ENCODE peak calls at places on chromosome 13, in four cellular contexts. One of them, this sample, is unnamed.

GRCh38 chr13:60329221-60329983 is 67.6 kb upstream of the TDRD3 start:
- DNase-seq in heart right ventricle: no peak
- DNase-seq in gastrocnemius medialis: no peak
- DNase-seq in cardiac fibroblast: peak; percentile 48
- DNase-seq in this sample: peak; percentile 61

GRCh38 chr13:72104656-72105180 is 237.7 kb upstream of the DACH1 start:
- DNase-seq in gastrocnemius medialis: no peak
- DNase-seq in cardiac fibroblast: no peak
- DNase-seq in heart right ventricle: no peak
- DNase-seq in this sample: no peak

GRCh38 chr13:73171242-73171641 is 112.4 kb downstream of the KLF5 start:
- DNase-seq in gastrocnemius medialis: no peak
- DNase-seq in heart right ventricle: no peak
- DNase-seq in cardiac fibroblast: no peak
- DNase-seq in this sample: no peak

GRCh38 chr13:41546372-41547252 is 89.3 kb downstream of the RGCC start:
- DNase-seq in gastrocnemius medialis: no peak
- DNase-seq in heart right ventricle: no peak
- DNase-seq in cardiac fibroblast: no peak
- DNase-seq in this sample: no peak

GRCh38 chr13:113938716-113939115 is 35.2 kb downstream of the C13orf46 start:
- DNase-seq in gastrocnemius medialis: no peak
- DNase-seq in cardiac fibroblast: peak; percentile 40
- DNase-seq in heart right ventricle: no peak
- DNase-seq in this sample: no peak

GRCh38 chr13:97205971-97206370 is 16.2 kb upstream of the MBNL2 start:
- DNase-seq in gastrocnemius medialis: no peak
- DNase-seq in cardiac fibroblast: peak; percentile 56
- DNase-seq in heart right ventricle: no peak
- DNase-seq in this sample: no peak

GRCh38 chr13:110538632-110539031 is 22.9 kb downstream of the RAB20 start:
- DNase-seq in gastrocnemius medialis: no peak
- DNase-seq in heart right ventricle: peak; percentile 63
- DNase-seq in cardiac fibroblast: peak; percentile 77
- DNase-seq in this sample: no peak

GRCh38 chr13:33006646-33007045 is 9.6 kb upstream of the KL start:
- DNase-seq in heart right ventricle: no peak
- DNase-seq in cardiac fibroblast: no peak
- DNase-seq in gastrocnemius medialis: no peak
- DNase-seq in this sample: no peak

GRCh38 chr13:79589605-79590511 is 108.9 kb downstream of the NDFIP2 start:
- DNase-seq in gastrocnemius medialis: no peak
- DNase-seq in cardiac fibroblast: peak; percentile 32
- DNase-seq in heart right ventricle: no peak
- DNase-seq in this sample: peak; percentile 22

GRCh38 chr13:32911506-32911905 is 104.7 kb upstream of the KL start:
- DNase-seq in gastrocnemius medialis: no peak
- DNase-seq in heart right ventricle: no peak
- DNase-seq in cardiac fibroblast: peak; percentile 50
- DNase-seq in this sample: peak; percentile 69

GRCh38 chr13:24194447-24194846 is 33.9 kb downstream of the SPATA13 start:
- DNase-seq in gastrocnemius medialis: no peak
- DNase-seq in heart right ventricle: no peak
- DNase-seq in cardiac fibroblast: no peak
- DNase-seq in this sample: no peak

GRCh38 chr13:49649244-49649962 is 21.1 kb downstream of the ARL11 start:
- DNase-seq in gastrocnemius medialis: no peak
- DNase-seq in heart right ventricle: no peak
- DNase-seq in cardiac fibroblast: peak; percentile 67
- DNase-seq in this sample: no peak
- TF ChIP-seq CTCF in gastrocnemius medialis: peak; percentile 42
- TF ChIP-seq CTCF in heart right ventricle: peak; percentile 23
- TF ChIP-seq CTCF in cardiac fibroblast: peak; percentile 56
- TF ChIP-seq CTCF in this sample: no peak

DNA sequence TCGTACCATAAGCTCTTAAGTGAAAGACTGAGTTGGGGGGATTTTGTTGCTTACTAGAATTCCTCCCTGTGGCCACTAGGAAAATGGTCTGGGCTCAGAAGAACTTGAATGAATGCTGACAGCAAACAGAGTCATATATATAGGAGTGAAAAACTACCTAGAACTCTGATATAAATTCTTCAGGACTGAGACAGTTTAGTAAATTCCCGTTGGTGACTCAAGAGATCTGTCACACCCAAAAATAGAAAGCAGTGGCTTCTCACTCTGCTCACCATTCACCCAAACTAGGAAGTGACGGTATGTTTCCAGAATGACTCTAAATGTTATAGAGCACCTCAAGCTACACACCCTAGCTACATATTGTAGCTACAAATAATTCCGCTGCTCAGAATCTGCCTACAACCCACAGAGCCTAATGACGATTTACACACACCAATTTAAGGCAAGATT is 116.2 kb downstream of the TBC1D4 start:
- DNase-seq in gastrocnemius medialis: no peak
- DNase-seq in heart right ventricle: no peak
- DNase-seq in cardiac fibroblast: peak; percentile 46
- DNase-seq in this sample: peak; percentile 81
- H3K4me3 ChIP-seq in gastrocnemius medialis: peak overlapping the region; percentile 32
- H3K4me3 ChIP-seq in heart right ventricle: peak overlapping the region; percentile 21
- H3K4me3 ChIP-seq in cardiac fibroblast: no peak overlapping the region
- H3K4me3 ChIP-seq in this sample: peak overlapping the region; percentile 44

GRCh38 chr13:66492479-66492878 is 737.7 kb downstream of the PCDH9 start:
- DNase-seq in heart right ventricle: no peak
- DNase-seq in cardiac fibroblast: no peak
- DNase-seq in gastrocnemius medialis: no peak
- DNase-seq in this sample: peak; percentile 2
- TF ChIP-seq CTCF in heart right ventricle: peak; percentile 13
- TF ChIP-seq CTCF in cardiac fibroblast: peak; percentile 18
- TF ChIP-seq CTCF in gastrocnemius medialis: no peak
- TF ChIP-seq CTCF in this sample: no peak

GRCh38 chr13:26557051-26557392 is 461 bp upstream of the WASF3 start:
- DNase-seq in cardiac fibroblast: no peak
- DNase-seq in heart right ventricle: no peak
- DNase-seq in gastrocnemius medialis: no peak
- DNase-seq in this sample: no peak
- H3K4me3 ChIP-seq in cardiac fibroblast: peak overlapping the region; percentile 32
- H3K4me3 ChIP-seq in heart right ventricle: peak overlapping the region; percentile 75
- H3K4me3 ChIP-seq in gastrocnemius medialis: peak overlapping the region; percentile 60
- H3K4me3 ChIP-seq in this sample: no peak overlapping the region

DNA sequence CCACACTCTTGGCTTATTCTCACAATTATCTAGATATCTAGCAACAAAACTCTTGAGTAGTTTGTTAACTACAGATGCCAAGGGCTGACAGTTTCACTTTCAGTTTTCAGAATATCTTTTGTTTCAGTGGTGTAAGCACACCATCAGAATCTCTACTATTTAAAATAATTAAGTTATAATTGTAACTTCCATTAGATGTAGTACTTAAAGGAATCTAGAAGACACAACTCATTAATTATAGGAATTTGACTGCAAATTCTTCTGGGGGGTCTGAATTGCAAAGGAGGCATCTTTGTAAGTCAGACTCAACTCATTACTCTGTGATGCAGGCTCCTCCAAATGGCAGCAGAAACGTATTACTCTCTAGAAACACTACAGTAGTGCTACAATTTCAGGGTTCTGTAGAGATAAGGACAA is 44.9 kb upstream of the USPL1 start:
- DNase-seq in gastrocnemius medialis: no peak
- DNase-seq in cardiac fibroblast: peak; percentile 67
- DNase-seq in heart right ventricle: no peak
- DNase-seq in this sample: peak; percentile 59
- TF ChIP-seq CTCF in gastrocnemius medialis: no peak
- TF ChIP-seq CTCF in cardiac fibroblast: peak; percentile 22
- TF ChIP-seq CTCF in heart right ventricle: peak; percentile 42
- TF ChIP-seq CTCF in this sample: peak; percentile 14

DNA sequence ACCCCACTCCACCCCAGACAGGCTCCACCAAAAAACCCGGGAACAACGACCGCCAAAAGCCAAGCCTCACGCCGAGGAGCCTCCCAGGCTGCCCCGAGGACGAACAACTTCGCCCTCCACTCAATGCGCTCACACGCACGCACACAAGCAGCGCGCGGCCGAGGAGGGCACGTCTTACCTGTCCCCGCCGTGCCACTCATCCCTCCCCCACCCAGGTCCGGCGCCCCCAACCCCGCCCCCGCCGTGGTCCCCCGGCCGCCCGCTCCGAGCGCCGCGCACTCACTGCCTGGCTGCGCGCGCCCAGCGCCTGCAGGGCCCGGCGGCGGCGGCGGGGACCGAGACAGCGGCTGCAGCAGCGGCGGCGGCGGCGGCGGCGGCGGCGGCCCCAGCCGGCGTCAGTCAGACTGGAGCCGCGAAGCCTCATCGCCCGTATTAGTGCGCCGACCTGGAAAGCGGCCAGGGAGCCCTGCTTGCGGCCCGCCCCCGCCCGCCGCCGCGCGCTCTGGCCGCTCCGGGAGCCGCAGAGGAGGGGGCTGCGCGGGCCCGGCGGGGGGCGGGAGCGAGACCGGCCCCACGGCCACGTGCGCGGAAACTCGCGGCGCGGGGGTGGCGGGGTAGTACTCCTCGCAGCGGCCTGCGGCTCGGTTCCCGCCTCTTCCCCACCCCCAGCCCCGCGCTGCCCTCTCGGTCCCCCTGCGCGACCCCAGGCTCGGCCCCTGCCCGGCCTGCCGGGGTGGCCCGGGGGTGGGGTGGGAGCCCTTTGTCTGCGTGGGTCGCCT is at the start of gene SMAD9:
- DNase-seq in cardiac fibroblast: peak; percentile 79
- DNase-seq in heart right ventricle: peak; percentile 76
- DNase-seq in gastrocnemius medialis: peak; percentile 76
- DNase-seq in this sample: peak; percentile 59
- H3K4me3 ChIP-seq in cardiac fibroblast: peak within 1 kb of the TSS; percentile 69
- H3K4me3 ChIP-seq in heart right ventricle: peak within 1 kb of the TSS; percentile 74
- H3K4me3 ChIP-seq in gastrocnemius medialis: peak within 1 kb of the TSS; percentile 73
- H3K4me3 ChIP-seq in this sample: peak within 1 kb of the TSS; percentile 40

GRCh38 chr13:46796515-46797467 is at the start of gene ESD:
- DNase-seq in gastrocnemius medialis: peak; percentile 91
- DNase-seq in heart right ventricle: peak; percentile 94
- DNase-seq in cardiac fibroblast: peak; percentile 93
- DNase-seq in this sample: peak; percentile 93
- TF ChIP-seq CTCF in gastrocnemius medialis: no peak
- TF ChIP-seq CTCF in heart right ventricle: no peak
- TF ChIP-seq CTCF in cardiac fibroblast: no peak
- TF ChIP-seq CTCF in this sample: no peak

DNA sequence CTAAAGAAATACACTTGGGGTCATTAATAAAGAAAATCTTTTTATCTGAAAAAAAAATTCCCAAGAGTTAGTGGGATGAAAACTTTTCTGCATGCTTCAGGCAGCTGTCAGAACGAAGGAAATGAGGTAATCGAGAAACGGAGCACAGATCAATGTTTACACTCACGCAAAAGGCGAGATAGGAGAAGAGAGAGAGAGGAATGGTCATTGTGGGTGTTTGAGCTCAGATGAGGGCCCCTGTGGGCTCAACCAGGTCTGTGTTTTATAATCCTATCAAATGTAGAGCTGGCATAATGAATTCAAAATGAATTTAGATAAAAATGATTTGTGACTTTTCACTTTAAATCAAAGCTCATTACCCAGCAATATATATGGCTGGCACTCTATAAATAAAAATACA is 6.3 kb upstream of the RXFP2 start:
- DNase-seq in gastrocnemius medialis: no peak
- DNase-seq in cardiac fibroblast: peak; percentile 11
- DNase-seq in heart right ventricle: no peak
- DNase-seq in this sample: no peak
- H3K4me3 ChIP-seq in gastrocnemius medialis: peak overlapping the region; percentile 24
- H3K4me3 ChIP-seq in cardiac fibroblast: no peak overlapping the region
- H3K4me3 ChIP-seq in heart right ventricle: no peak overlapping the region
- H3K4me3 ChIP-seq in this sample: no peak overlapping the region